ENCODE peak calls at places on chromosome 15, in ten cellular contexts. W, Y, A, H, P, V, K, J, F and D are unnamed samples.

GRCh38 chr15:32743411-32744145 is 25.8 kb downstream of the GREM1 start:
- DNase-seq in W (peak; percentile 29), Y (no peak), A (no peak), H (no peak), P (no peak), V (peak; percentile 65), K (no peak), J (no peak), F (no peak), D (no peak)

GRCh38 chr15:76986743-76987142 is 8.2 kb upstream of the PSTPIP1 start:
- DNase-seq in W (no peak), Y (no peak), A (no peak), H (no peak), P (no peak), V (no peak), K (peak; percentile 49), J (no peak), F (no peak), D (no peak)

GRCh38 chr15:98792117-98792516 is 143.8 kb downstream of the IGF1R start:
- DNase-seq in W (no peak), Y (no peak), A (no peak), H (no peak), P (no peak), V (no peak), K (no peak), J (no peak), F (no peak), D (no peak)

GRCh38 chr15:34109775-34110663 is 8.1 kb downstream of the PGBD4 start:
- DNase-seq in W (peak; percentile 63), Y (no peak), A (no peak), H (peak; percentile 57), P (peak; percentile 71), V (peak; percentile 64), K (no peak), J (no peak), F (no peak), D (peak; percentile 31)

GRCh38 chr15:100714749-100715342 is 112.5 kb downstream of the ASB7 start:
- DNase-seq in W (no peak), Y (peak; percentile 59), A (no peak), H (no peak), P (peak; percentile 7), V (no peak), K (peak; percentile 80), J (no peak), F (peak; percentile 4), D (no peak)

GRCh38 chr15:38299216-38299615 is 46.6 kb downstream of the SPRED1 start:
- DNase-seq in W (no peak), Y (no peak), A (no peak), H (peak; percentile 91), P (no peak), V (peak; percentile 55), K (no peak), J (no peak), F (no peak), D (no peak)

GRCh38 chr15:29449136-29449535 is 179.5 kb upstream of the NSMCE3 start:
- DNase-seq in W (peak; percentile 23), Y (no peak), A (no peak), H (no peak), P (peak; percentile 62), V (no peak), K (peak; percentile 52), J (no peak), F (no peak), D (no peak)

GRCh38 chr15:29071907-29072273 is 186.1 kb downstream of the APBA2 start:
- DNase-seq in W (no peak), Y (no peak), A (no peak), H (no peak), P (no peak), V (no peak), K (peak; percentile 81), J (peak; percentile 32), F (no peak), D (no peak)

DNA sequence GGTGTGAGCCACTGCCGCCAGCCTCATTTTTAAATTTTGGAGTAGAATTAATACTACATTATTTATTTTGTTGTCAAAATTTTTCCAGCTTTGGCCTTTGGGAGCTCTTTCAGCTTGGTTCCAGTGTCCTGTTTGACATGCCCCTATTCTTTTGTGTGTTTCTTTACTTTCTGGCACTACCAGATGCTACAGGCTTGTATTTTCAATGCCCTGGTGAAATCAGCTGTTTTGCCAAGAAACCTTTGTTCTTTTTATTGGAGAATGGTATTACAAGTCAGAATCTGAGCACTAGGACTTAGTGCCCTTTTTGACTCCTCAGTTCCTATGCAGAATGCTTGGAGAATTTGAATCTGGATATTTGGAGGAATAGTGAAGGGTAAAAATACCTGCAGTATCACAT is 26.6 kb downstream of the RNF111 start:
- DNase-seq in W (no peak), Y (no peak), A (no peak), H (no peak), P (no peak), V (no peak), K (no peak), J (no peak), F (no peak), D (no peak)
- TF ChIP-seq CTCF in W (no peak), Y (no peak), A (no peak), H (no peak), P (no peak), V (no peak), K (no peak), J (no peak), F (no peak), D (no peak)

GRCh38 chr15:86620636-86621349 is 541.1 kb downstream of the AGBL1 start:
- DNase-seq in W (no peak), Y (no peak), A (no peak), H (no peak), P (peak; percentile 30), V (no peak), K (no peak), J (no peak), F (no peak), D (no peak)

GRCh38 chr15:86620113-86620512 is 540.4 kb downstream of the AGBL1 start:
- DNase-seq in W (no peak), Y (no peak), A (no peak), H (no peak), P (no peak), V (no peak), K (no peak), J (no peak), F (no peak), D (no peak)

GRCh38 chr15:86629409-86629808 is 549.7 kb downstream of the AGBL1 start:
- DNase-seq in W (peak; percentile 75), Y (no peak), A (no peak), H (no peak), P (no peak), V (no peak), K (no peak), J (no peak), F (no peak), D (no peak)

GRCh38 chr15:86623236-86623635 is 543.6 kb downstream of the AGBL1 start:
- DNase-seq in W (no peak), Y (no peak), A (no peak), H (no peak), P (no peak), V (no peak), K (no peak), J (no peak), F (no peak), D (no peak)

DNA sequence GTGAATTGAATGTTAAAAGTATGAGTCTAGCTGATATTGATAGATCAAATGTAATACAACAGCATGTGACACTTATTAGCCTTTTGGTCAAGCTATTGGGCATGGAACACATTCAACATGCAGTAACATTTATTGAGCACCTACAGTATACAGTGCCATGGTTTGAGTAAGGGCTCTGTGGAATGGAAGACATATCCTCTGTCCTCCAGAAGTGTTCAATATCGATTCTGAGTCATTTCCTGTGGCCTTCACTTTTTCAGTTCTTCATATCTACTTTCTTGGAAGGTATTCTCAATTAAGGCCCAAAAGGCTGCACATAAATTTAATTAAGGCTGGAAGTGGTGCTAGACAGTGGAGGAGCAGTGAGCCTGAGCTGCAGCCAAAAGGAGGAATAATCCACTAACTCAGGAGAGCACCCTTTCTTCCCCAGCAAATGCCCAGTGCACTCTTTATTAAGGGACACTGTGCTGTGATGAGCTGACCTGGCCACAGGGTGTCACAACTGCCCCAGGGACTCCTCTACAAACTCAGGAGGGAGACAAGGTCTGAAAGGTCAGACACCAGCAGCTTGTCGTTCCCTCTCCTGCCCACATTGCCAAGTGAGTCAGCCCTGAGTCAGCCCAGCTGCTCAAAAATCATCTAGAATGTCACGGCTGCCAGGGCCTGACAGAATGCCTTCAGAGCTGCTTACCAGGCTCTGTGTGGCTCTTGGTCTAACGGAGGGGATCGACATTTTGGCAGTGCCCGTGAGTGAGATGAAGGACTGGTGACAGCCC is 544.8 kb downstream of the AGBL1 start:
- DNase-seq in W (peak; percentile 94), Y (no peak), A (peak; percentile 26), H (peak; percentile 81), P (peak; percentile 86), V (peak; percentile 63), K (no peak), J (peak; percentile 64), F (peak; percentile 28), D (no peak)
- TF ChIP-seq CTCF in W (peak; percentile 77), Y (no peak), A (peak; percentile 9), H (peak; percentile 35), P (peak; percentile 89), V (peak; percentile 24), K (no peak), J (no peak), F (no peak), D (peak; percentile 16)

DNA sequence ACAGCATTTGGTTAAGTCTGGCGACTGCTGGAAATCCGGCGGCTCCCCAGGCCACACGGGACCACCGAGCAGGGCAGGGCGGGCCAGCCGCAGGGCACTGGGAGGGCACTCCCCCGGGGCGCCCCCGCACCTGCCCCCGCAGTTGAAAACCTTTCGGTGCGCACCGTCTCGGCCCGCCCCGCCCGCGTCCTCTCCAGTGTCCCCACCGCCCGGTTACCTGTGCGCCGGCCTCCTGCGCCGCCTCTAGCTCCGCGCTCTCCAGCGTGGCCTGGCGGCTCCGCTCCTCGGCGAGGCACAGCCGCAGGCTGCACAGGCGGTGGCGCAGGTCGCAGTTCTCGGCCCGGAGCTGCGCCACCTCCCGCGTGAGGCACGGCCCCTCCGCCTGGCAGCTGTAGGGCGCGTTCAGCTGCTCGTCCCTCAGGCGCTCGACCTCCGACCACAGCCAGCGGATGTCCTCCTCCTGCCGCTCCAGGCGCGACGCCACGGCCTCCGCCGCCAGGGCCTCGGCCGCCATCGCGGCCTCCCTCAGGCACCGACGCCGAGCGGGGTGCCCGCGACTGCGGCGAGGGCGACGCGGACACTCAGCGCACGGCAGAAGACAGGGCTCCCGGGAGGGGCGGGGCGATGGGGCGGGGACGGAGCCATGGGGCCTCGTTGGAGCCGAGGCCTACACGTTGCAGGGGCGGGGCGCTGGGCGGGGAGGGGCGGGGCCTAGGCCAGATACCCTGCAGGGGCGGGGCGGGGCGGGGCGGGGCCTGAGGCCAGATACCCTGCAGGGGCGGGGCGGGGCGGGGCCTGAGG is at the start of gene TARS3:
- DNase-seq in W (peak; percentile 83), Y (peak; percentile 100), A (peak; percentile 98), H (peak; percentile 78), P (peak; percentile 93), V (peak; percentile 91), K (peak; percentile 99), J (peak; percentile 97), F (peak; percentile 97), D (peak; percentile 97)
- TF ChIP-seq CTCF in W (no peak), Y (peak; percentile 21), A (no peak), H (no peak), P (peak; percentile 21), V (peak; percentile 10), K (no peak), J (no peak), F (no peak), D (peak; percentile 19)

GRCh38 chr15:63460210-63461135 is 43.9 kb upstream of the USP3 start:
- DNase-seq in W (no peak), Y (no peak), A (no peak), H (no peak), P (no peak), V (no peak), K (no peak), J (no peak), F (no peak), D (no peak)

GRCh38 chr15:63462053-63462452 is 42.3 kb upstream of the USP3 start:
- DNase-seq in W (peak; percentile 70), Y (no peak), A (no peak), H (no peak), P (no peak), V (peak; percentile 68), K (no peak), J (no peak), F (no peak), D (no peak)

GRCh38 chr15:63463030-63463429 is 41.4 kb upstream of the USP3 start:
- DNase-seq in W (no peak), Y (no peak), A (no peak), H (no peak), P (no peak), V (no peak), K (no peak), J (no peak), F (no peak), D (no peak)

GRCh38 chr15:63458794-63459395 is 45.5 kb upstream of the USP3 start:
- DNase-seq in W (no peak), Y (peak; percentile 70), A (no peak), H (no peak), P (no peak), V (no peak), K (no peak), J (no peak), F (no peak), D (no peak)

DNA sequence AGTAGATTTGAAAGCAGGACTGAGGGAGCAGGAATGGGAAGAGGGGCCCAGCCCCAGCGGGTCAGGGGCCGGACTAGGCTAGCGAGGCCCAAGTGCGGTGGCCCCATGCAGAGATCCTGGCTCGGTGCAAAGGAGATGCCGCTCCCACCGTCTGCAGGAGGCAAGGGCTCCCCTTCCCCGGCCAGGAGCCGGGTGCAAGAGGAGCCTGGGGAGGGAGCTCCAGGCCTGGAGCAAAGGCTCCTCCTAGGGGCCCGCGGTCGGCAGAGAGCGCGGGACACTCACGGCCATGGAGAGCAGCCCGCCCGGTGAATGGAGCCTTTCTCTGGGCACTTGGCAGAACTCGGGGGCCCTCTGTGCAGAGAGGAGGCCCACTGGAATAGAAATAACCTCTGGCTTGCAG is 43.2 kb upstream of the USP3 start:
- DNase-seq in W (no peak), Y (peak; percentile 60), A (no peak), H (no peak), P (peak; percentile 80), V (peak; percentile 31), K (no peak), J (no peak), F (no peak), D (no peak)
- TF ChIP-seq CTCF in W (no peak), Y (no peak), A (no peak), H (no peak), P (peak; percentile 69), V (peak; percentile 28), K (no peak), J (no peak), F (no peak), D (no peak)